ENCODE peak calls at places on chromosomes 12 and 14, in four cellular contexts. A is Ammon's horn, G is body of pancreas, H is SW480. X is an unnamed sample.

GRCh38 chr12:47080725-47081502 is 1.2 kb upstream of the AMIGO2 start:
- DNase-seq in A (peak), G (peak), H (peak), X (no peak)

GRCh38 chr14:89921896-89922548 is 32.5 kb downstream of the EFCAB11 start:
- DNase-seq in A (peak), G (no peak), H (no peak), X (no peak)

GRCh38 chr14:54727929-54728328 is 161.0 kb downstream of the SAMD4A start:
- DNase-seq in A (no peak), G (no peak), H (no peak), X (no peak)

GRCh38 chr14:91012050-91012449 is 48.4 kb downstream of the RPS6KA5 start:
- DNase-seq in A (no peak), G (no peak), H (no peak), X (no peak)

GRCh38 chr12:12796928-12797788 is 11.7 kb downstream of the APOLD1 start:
- DNase-seq in A (no peak), G (no peak), H (no peak), X (no peak)

GRCh38 chr14:102304611-102305506 is at the start of gene MOK:
- DNase-seq in A (peak), G (peak), H (peak), X (peak)

GRCh38 chr14:73633115-73633514 is 11.7 kb upstream of the DNAL1 start:
- DNase-seq in A (no peak), G (no peak), H (no peak), X (no peak)

GRCh38 chr12:109725321-109726105 is 11.9 kb downstream of the FAM222A start:
- DNase-seq in A (peak), G (peak), H (no peak), X (no peak)

GRCh38 chr12:104234926-104235499 is 19.4 kb downstream of the TXNRD1 start:
- DNase-seq in A (no peak), G (no peak), H (no peak), X (peak)

GRCh38 chr12:3204143-3204542 is 127.0 kb downstream of the TSPAN9 start:
- DNase-seq in A (no peak), G (no peak), H (peak), X (no peak)

GRCh38 chr12:100555722-100556121 is 17.8 kb upstream of the GAS2L3 start:
- DNase-seq in A (no peak), G (no peak), H (no peak), X (no peak)

GRCh38 chr14:23043749-23044148 is 1.7 kb downstream of the PSMB11 start:
- DNase-seq in A (no peak), G (no peak), H (no peak), X (no peak)

GRCh38 chr14:65286443-65286842 is 126.1 kb upstream of the FUT8 start:
- DNase-seq in A (no peak), G (no peak), H (peak), X (peak)

GRCh38 chr12:19757317-19757877 is 318.1 kb downstream of the AEBP2 start:
- DNase-seq in A (peak), G (no peak), H (peak), X (peak)

GRCh38 chr12:82505150-82505549 is 146.8 kb downstream of the METTL25 start:
- DNase-seq in A (no peak), G (no peak), H (no peak), X (no peak)

GRCh38 chr14:104317500-104317805 is 179.1 kb downstream of the KIF26A start:
- DNase-seq in A (no peak), G (peak), H (no peak), X (no peak)

GRCh38 chr14:75196468-75196867 is 20.1 kb upstream of the TMED10 start:
- DNase-seq in A (peak), G (peak), H (no peak), X (peak)

GRCh38 chr12:94148841-94149780 is 734 bp downstream of the PLXNC1 start:
- DNase-seq in A (peak), G (peak), H (peak), X (peak)

GRCh38 chr14:27371209-27371608 is 773.4 kb upstream of the NOVA1 start:
- DNase-seq in A (no peak), G (no peak), H (no peak), X (no peak)

GRCh38 chr14:94138256-94138655 is 8.9 kb upstream of the IFI27L2 start:
- DNase-seq in A (no peak), G (no peak), H (peak), X (no peak)

GRCh38 chr14:64915797-64916196 is 1.5 kb downstream of the CHURC1 start:
- DNase-seq in A (no peak), G (no peak), H (no peak), X (peak)

GRCh38 chr12:11877869-11878780 is 192.6 kb upstream of the BCL2L14 start:
- DNase-seq in A (peak), G (peak), H (peak), X (no peak)